ENCODE peak calls at places on chromosomes 12 and 14, in eight cellular contexts. R is fibroblast of lung, M is aorta, Z is tibial artery, E is left ventricle myocardium inferior, X is endodermal cell, F is GM23248, G is SK-N-SH. A is an unnamed sample.

GRCh38 chr12:67299936-67300335 is 30.8 kb downstream of the CAND1 start:
- DNase-seq in R (peak; percentile 5), M (no peak), E (no peak), F (no peak), X (no peak), Z (no peak), G (no peak), A (no peak)

GRCh38 chr12:47214001-47214619 is 134.4 kb upstream of the AMIGO2 start:
- DNase-seq in M (no peak), Z (no peak), R (no peak), F (no peak), G (no peak), E (no peak), X (no peak), A (no peak)

GRCh38 chr12:67648306-67649164 is at the start of gene DYRK2:
- DNase-seq in E (peak; percentile 87), R (peak; percentile 72), G (peak; percentile 94), M (peak; percentile 92), Z (peak; percentile 80), X (peak; percentile 92), F (peak; percentile 89), A (no peak)

GRCh38 chr12:117231750-117232149 is 41.5 kb upstream of the FBXO21 start:
- DNase-seq in R (no peak), M (no peak), G (no peak), E (no peak), Z (no peak), X (peak; percentile 80), F (no peak), A (no peak)

GRCh38 chr14:96053600-96054381 is 14.6 kb downstream of the C14orf132 start:
- DNase-seq in Z (peak; percentile 89), R (peak; percentile 97), G (peak; percentile 47), F (peak; percentile 100), M (peak; percentile 92), X (no peak), E (no peak), A (peak; percentile 94)

GRCh38 chr12:132729541-132730320 is 19.1 kb downstream of the PGAM5 start:
- DNase-seq in F (peak; percentile 55), E (no peak), R (no peak), X (peak; percentile 49), Z (no peak), G (peak; percentile 52), M (no peak), A (no peak)

GRCh38 chr14:100710391-100711116 is 16.1 kb upstream of the DLK1 start:
- DNase-seq in F (no peak), Z (no peak), G (no peak), R (no peak), M (no peak), X (no peak), E (no peak), A (no peak)

GRCh38 chr12:77160931-77161330 is 95.6 kb upstream of the E2F7 start:
- DNase-seq in Z (no peak), G (no peak), M (no peak), F (peak; percentile 3), R (no peak), E (no peak), X (no peak), A (no peak)

GRCh38 chr12:32788405-32788804 is 32.7 kb upstream of the YARS2 start:
- DNase-seq in X (no peak), Z (no peak), F (no peak), M (no peak), R (no peak), G (no peak), E (no peak), A (no peak)

GRCh38 chr14:104676694-104677505 is 12.5 kb upstream of the INF2 start:
- DNase-seq in X (peak; percentile 86), G (no peak), R (no peak), Z (no peak), M (peak; percentile 78), E (peak; percentile 17), F (no peak), A (no peak)

GRCh38 chr14:61611880-61612630 is 83.3 kb upstream of the HIF1A start:
- DNase-seq in Z (no peak), G (no peak), E (no peak), R (no peak), X (no peak), M (no peak), F (peak; percentile 65), A (no peak)

GRCh38 chr14:82710257-82710841 is 1176.7 kb upstream of the SEL1L start:
- DNase-seq in R (peak; percentile 75), Z (peak; percentile 26), G (peak; percentile 38), X (peak; percentile 92), E (no peak), M (peak; percentile 78), F (peak; percentile 55), A (no peak)

GRCh38 chr14:99321955-99322730 is 50.1 kb upstream of the BCL11B start:
- DNase-seq in M (peak; percentile 33), Z (no peak), R (no peak), E (no peak), F (no peak), G (no peak), X (peak; percentile 45), A (no peak)

GRCh38 chr12:94219622-94220302 is 71.4 kb downstream of the PLXNC1 start:
- DNase-seq in M (no peak), E (no peak), F (no peak), Z (no peak), G (no peak), R (no peak), X (no peak), A (no peak)
- H3K36me3 ChIP-seq in M (no peaks in the 10 kb centered on the region), E (no peaks in the 10 kb centered on the region), F (no peaks in the 10 kb centered on the region), Z (no peaks in the 10 kb centered on the region), G (no peaks in the 10 kb centered on the region), R (no peaks in the 10 kb centered on the region), X (no peaks in the 10 kb centered on the region), A (no peaks in the 10 kb centered on the region)

DNA sequence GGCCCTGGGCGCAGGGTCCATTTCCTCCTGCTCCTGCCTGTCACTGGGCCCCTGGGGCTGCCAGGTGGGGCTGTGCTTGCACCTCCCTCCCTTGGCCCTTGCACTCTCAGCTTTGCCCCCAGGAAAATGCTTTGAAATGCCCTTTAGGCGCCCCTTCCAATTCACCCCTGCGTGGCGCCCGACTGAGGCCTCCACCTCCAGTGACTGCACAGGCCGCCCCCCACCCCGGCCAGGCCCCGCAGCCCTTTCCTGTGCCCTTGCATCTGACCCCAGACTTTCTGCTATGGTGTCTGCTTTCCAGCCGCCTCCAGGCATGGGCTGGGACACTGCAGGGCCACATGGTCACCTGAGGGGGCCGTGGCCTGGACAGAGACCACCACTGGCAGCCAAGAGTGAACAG is 17.4 kb downstream of the DDX54 start:
- DNase-seq in R (no peak), X (no peak), E (no peak), M (no peak), Z (no peak), F (no peak), G (no peak), A (no peak)
- H3K36me3 ChIP-seq in R (peaks cover 25% of the 10 kb centered on the region), X (peaks cover 74% of the 10 kb centered on the region), E (peaks cover 100% of the 10 kb centered on the region), M (peaks cover 30% of the 10 kb centered on the region), Z (peaks cover 100% of the 10 kb centered on the region), F (peaks cover 41% of the 10 kb centered on the region), G (peaks cover 57% of the 10 kb centered on the region), A (peaks cover 51% of the 10 kb centered on the region)

DNA sequence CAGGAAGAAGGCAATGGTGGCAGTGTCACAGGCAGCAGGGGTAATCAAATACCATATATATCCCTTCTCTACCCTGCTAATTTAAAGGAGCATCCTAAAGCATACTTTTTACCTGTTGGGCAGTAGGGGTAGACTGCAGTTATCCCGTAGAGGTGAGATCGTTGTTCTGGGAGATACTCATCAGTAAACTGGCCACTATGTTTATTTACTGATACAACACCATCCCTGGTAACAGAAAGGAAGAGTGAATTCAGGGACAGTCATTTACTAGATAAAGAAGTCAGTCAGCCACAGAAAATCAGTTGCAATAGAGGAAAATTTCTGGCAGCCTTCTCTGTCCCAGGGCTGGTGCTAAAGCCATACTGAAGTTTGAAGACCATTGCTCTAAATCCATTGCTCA is 16.3 kb downstream of the RTRAF start:
- DNase-seq in M (no peak), G (no peak), R (no peak), F (no peak), E (no peak), X (no peak), Z (no peak), A (no peak)
- H3K36me3 ChIP-seq in M (peaks cover 9% of the 10 kb centered on the region), G (peaks cover 98% of the 10 kb centered on the region), R (peaks cover 36% of the 10 kb centered on the region), F (peaks cover 95% of the 10 kb centered on the region), E (peaks cover 90% of the 10 kb centered on the region), X (peaks cover 100% of the 10 kb centered on the region), Z (peaks cover 96% of the 10 kb centered on the region), A (peaks cover 20% of the 10 kb centered on the region)

DNA sequence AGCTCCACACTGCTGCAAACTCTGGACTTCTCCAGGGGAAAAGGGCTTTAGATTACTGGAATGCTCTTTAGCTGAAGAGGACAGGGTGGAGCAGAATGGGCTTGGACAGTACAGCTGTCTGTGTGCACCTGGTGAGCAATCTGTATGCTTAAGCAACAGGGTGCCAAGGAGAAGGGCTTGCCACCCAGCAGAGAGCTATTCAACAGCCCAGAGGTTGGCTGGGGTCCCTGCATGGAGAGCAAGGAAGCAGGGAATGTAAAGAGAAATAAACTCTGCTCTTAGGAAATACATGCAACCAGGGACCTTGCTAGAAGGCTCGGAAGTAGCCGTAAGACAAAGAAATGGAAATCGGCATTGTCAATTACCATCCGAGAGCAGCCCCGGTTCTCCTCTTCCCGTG is 53.0 kb upstream of the CORO1C start:
- DNase-seq in G (no peak), M (no peak), Z (no peak), X (no peak), R (no peak), E (no peak), F (no peak), A (no peak)
- H3K36me3 ChIP-seq in G (peaks cover 59% of the 10 kb centered on the region), M (no peaks in the 10 kb centered on the region), Z (peaks cover 45% of the 10 kb centered on the region), X (peaks cover 29% of the 10 kb centered on the region), R (peaks cover 34% of the 10 kb centered on the region), E (peaks cover 48% of the 10 kb centered on the region), F (peaks cover 42% of the 10 kb centered on the region), A (peaks cover 24% of the 10 kb centered on the region)

A was measured in BJ.